ENCODE peak calls at places on chromosomes 5 and 9, in five cellular contexts. C is GM12878, P is mammary epithelial cell, A is colonic mucosa, U is NT2/D1. L is an unnamed sample. For H3K4me1, the result is how much of the 10 kb centered on the place peaks cover.

GRCh38 chr5:3818612-3819011 is 223.0 kb downstream of the IRX1 start:
- DNase-seq in C (no peak), P (no peak), A (no peak), U (no peak), L (no peak)

GRCh38 chr5:17316973-17317459 is 99.6 kb downstream of the BASP1 start:
- DNase-seq in C (peak), P (peak), A (no peak), U (no peak), L (peak)

GRCh38 chr5:180378412-180379344 is 25.5 kb upstream of the GFPT2 start:
- DNase-seq in C (no peak), P (no peak), A (no peak), U (no peak), L (no peak)

GRCh38 chr9:127049044-127049443 is 73.4 kb downstream of the ANGPTL2 start:
- DNase-seq in C (peak), P (peak), A (peak), U (no peak), L (peak)

GRCh38 chr9:113593682-113594281 is 130.3 kb downstream of the RGS3 start:
- DNase-seq in C (no peak), P (peak), A (peak), U (peak), L (peak)

GRCh38 chr5:138180183-138180782 is 1.4 kb downstream of the KIF20A start:
- DNase-seq in C (peak), P (peak), A (no peak), U (no peak), L (peak)

GRCh38 chr5:150376799-150377771 is 19.6 kb downstream of the TCOF1 start:
- DNase-seq in C (no peak), P (no peak), A (no peak), U (no peak), L (peak)

GRCh38 chr5:160605266-160605665 is 183.6 kb downstream of the PTTG1 start:
- DNase-seq in C (no peak), P (no peak), A (no peak), U (no peak), L (no peak)

GRCh38 chr9:129609486-129610192 is 11.3 kb downstream of the C9orf50 start:
- DNase-seq in C (no peak), P (no peak), A (peak), U (no peak), L (peak)

GRCh38 chr9:123927625-123928308 is 2.2 kb downstream of the DENND1A start:
- DNase-seq in C (peak), P (no peak), A (peak), U (no peak), L (peak)

GRCh38 chr9:116074658-116075057 is 78.9 kb upstream of the PAPPA start:
- DNase-seq in C (no peak), P (peak), A (no peak), U (no peak), L (peak)

GRCh38 chr5:95786821-95787408 is 35.6 kb downstream of the GLRX start:
- DNase-seq in C (no peak), P (no peak), A (no peak), U (no peak), L (peak)

GRCh38 chr5:34488984-34489383 is 167.1 kb upstream of the RAI14 start:
- DNase-seq in C (no peak), P (no peak), A (no peak), U (no peak), L (no peak)

GRCh38 chr5:124436294-124436693 is 310.1 kb downstream of the ZNF608 start:
- DNase-seq in C (no peak), P (no peak), A (no peak), U (no peak), L (peak)

GRCh38 chr5:158061451-158061850 is 202.5 kb upstream of the CLINT1 start:
- DNase-seq in C (no peak), P (no peak), A (no peak), U (no peak), L (no peak)

GRCh38 chr9:120918931-120919638 is 7.5 kb downstream of the TRAF1 start:
- DNase-seq in C (no peak), P (peak), A (no peak), U (no peak), L (no peak)
- H3K4me1 ChIP-seq in C (under half), P (under half), A (under half), U (under half), L (under half)

DNA sequence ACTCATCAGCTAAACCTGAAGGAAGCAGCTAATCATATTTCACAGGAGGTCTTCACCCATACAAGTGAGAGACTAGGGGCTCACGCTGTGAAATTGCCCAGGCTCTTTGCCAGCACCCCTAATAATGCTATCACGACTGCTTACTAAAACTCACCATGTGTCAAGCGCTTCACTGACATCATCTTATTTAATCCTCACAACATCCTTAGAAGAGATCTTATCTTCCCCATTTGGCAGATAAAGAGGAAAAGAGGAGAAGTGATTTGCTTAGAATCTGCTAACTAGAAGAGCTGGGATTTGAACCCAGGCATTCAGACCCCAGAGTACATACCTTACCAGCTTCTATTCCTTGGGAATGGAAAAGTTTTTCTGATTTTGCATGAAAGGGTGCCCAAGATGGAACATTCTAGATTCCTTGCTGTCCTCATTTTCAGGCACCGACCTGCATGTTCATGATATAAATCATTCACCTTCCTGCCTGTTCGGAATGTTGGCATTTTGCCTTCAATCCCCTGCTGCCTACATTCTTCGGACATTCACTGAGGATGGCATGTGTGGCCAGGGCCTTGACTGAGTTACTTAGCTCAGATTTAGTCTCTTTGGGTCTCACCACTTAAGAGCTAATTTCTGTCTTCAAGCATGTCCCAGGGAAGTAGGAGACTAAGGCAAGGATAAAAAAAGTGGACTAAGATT is 88.1 kb downstream of the SH3TC2 start:
- DNase-seq in C (no peak), P (no peak), A (no peak), U (no peak), L (peak)
- H3K4me1 ChIP-seq in C (under half), P (half or more), A (under half), U (under half), L (under half)

DNA sequence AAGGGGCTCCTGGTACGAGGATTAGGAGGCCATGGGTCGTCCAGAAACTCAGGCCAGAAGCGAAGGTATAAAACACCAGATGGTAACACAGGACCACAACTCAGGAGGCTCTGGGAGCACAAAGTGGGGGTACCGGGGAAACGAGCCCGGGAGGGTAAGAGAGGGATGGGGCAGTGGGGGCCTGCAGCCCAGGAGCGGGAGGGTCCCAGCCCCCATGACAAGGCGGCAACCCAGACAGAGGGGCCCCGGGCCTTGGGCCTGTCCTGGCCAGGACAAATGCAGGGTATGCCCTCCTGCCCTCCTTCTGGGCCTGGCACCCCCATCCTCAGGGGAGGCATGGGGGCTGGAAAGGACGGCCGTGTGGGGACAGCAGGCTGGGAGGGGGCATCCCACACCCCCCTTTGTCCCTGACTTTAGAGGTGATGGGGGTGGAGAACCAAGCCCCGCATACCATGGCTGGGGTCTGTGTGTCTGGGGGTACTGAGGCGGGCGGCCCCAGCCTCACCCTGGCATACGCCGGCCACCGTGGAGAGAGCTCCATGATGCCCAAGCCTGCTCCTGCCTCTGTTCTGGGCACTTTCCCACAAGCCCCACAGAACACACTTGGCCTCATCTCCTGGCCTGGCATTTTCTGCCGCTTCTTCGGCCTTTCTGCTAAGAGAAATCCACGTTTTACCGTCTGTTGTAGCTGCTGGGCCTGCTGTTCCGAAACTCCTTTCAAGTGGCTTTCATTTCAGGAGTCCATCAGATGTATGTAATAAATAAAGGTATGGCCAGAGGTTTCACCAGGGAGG is 46.9 kb upstream of the EXOC3 start:
- DNase-seq in C (no peak), P (no peak), A (no peak), U (no peak), L (no peak)
- H3K4me1 ChIP-seq in C (under half), P (under half), A (under half), U (under half), L (under half)

GRCh38 chr5:78377056-78377717 is 16.8 kb downstream of the SCAMP1 start:
- DNase-seq in C (no peak), P (peak), A (no peak), U (no peak), L (peak)

GRCh38 chr5:78377718-78378105 is 17.3 kb downstream of the SCAMP1 start:
- DNase-seq in C (no peak), P (no peak), A (no peak), U (no peak), L (no peak)

GRCh38 chr5:78373231-78373630 is 12.8 kb downstream of the SCAMP1 start:
- DNase-seq in C (no peak), P (no peak), A (no peak), U (no peak), L (peak)

GRCh38 chr5:78376315-78376714 is 15.9 kb downstream of the SCAMP1 start:
- DNase-seq in C (no peak), P (no peak), A (no peak), U (no peak), L (no peak)
- H3K4me1 ChIP-seq in C (under half), P (under half), A (under half), U (under half), L (under half)

DNA sequence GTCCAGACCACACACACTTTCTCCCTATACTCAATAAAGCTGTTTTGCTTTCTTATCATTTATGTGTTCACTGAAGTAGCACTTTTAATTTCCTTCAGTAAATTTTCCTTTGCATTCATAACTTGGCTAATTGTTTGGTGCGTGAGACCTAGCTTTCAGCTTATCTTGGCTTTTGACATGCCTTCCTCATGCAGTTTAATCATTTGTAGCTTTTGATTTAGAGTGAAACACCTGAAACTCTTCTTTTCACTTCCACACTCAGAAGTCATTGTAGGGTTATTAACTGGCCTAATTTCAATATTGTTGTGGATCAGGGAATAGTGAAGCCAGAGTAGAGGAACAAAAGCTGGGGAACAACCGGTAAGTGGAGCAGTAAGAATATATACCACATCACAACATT is 114.7 kb downstream of the ST8SIA4 start:
- DNase-seq in C (no peak), P (no peak), A (no peak), U (no peak), L (no peak)
- H3K4me1 ChIP-seq in C (under half), P (under half), A (under half), U (under half), L (under half)

GRCh38 chr5:98770911-98771322 is 2.5 kb upstream of the RGMB start:
- DNase-seq in C (no peak), P (peak), A (no peak), U (no peak), L (no peak)

GRCh38 chr5:98771389-98772109 is 1.9 kb upstream of the RGMB start:
- DNase-seq in C (peak), P (peak), A (peak), U (peak), L (peak)

GRCh38 chr5:98773464-98774191 is at the start of gene RGMB:
- DNase-seq in C (peak), P (peak), A (peak), U (peak), L (peak)

GRCh38 chr5:98773214-98773463 is 324 bp upstream of the RGMB start:
- DNase-seq in C (peak), P (no peak), A (no peak), U (no peak), L (no peak)

GRCh38 chr5:98772415-98773213 is 849 bp upstream of the RGMB start:
- DNase-seq in C (no peak), P (peak), A (peak), U (peak), L (peak)
- H3K4me1 ChIP-seq in C (under half), P (under half), A (under half), U (under half), L (under half)

GRCh38 chr9:121662896-121663580 is 11.6 kb downstream of the DAB2IP start:
- DNase-seq in C (no peak), P (no peak), A (no peak), U (no peak), L (peak)
- H3K4me1 ChIP-seq in C (under half), P (under half), A (under half), U (under half), L (under half)

L was measured in fibroblast of lung.